ENCODE peak calls at places on chromosomes 13 and 19, in four cellular contexts. A, X, U and C are unnamed samples.

GRCh38 chr13:66265446-66265845 is 964.7 kb downstream of the PCDH9 start:
- DNase-seq in A (no peak), X (no peak), U (no peak), C (no peak)

GRCh38 chr19:7933828-7934725 is 8.1 kb upstream of the CTXN1 start:
- DNase-seq in U (no peak), A (no peak), X (no peak), C (no peak)

GRCh38 chr13:31761951-31762350 is 22.6 kb downstream of the RXFP2 start:
- DNase-seq in A (no peak), U (no peak), X (no peak), C (no peak)

GRCh38 chr19:57850553-57851017 is 926 bp downstream of the ZNF587 start:
- DNase-seq in A (peak; percentile 20), X (no peak), U (no peak), C (no peak)

GRCh38 chr13:113959198-113959597 is 14.7 kb downstream of the C13orf46 start:
- DNase-seq in X (no peak), U (no peak), A (no peak), C (no peak)

GRCh38 chr13:30224732-30225131 is 82.6 kb downstream of the KATNAL1 start:
- DNase-seq in A (no peak), U (no peak), X (no peak), C (no peak)

GRCh38 chr13:113027095-113027494 is 58.1 kb downstream of the MCF2L start:
- DNase-seq in A (no peak), X (no peak), U (no peak), C (no peak)

GRCh38 chr19:45558399-45558878 is 26.2 kb downstream of the OPA3 start:
- DNase-seq in X (no peak), U (no peak), A (peak; percentile 53), C (no peak)

GRCh38 chr13:33112745-33113144 is 96.5 kb downstream of the KL start:
- DNase-seq in U (no peak), X (no peak), A (no peak), C (no peak)

GRCh38 chr13:20446900-20447299 is 78.8 kb downstream of the CRYL1 start:
- DNase-seq in X (no peak), A (no peak), U (no peak), C (no peak)

GRCh38 chr13:48994731-48995130 is 19.0 kb downstream of the FNDC3A start:
- DNase-seq in X (no peak), U (no peak), A (no peak), C (no peak)

GRCh38 chr13:48998893-48999292 is 23.2 kb downstream of the FNDC3A start:
- DNase-seq in U (no peak), X (no peak), A (no peak), C (no peak)

DNA sequence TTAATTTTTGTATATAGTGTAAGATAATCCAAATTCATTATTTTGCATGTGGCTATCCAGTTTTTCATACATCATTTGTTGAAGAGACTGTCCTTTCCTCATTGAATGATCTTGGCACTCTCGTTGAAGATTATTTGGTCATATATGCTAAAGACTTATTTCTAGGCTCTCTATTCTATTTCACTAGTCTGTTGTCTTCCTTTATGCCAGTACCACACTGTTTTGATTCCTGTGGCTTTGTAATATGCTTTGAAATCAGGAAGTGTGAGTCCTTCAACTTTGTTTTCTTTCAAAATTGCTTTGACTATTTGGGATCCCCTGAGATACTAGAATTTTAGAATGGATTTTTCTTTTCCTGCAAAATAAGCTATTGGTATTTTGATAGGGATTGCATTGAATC is 24.5 kb downstream of the FNDC3A start:
- DNase-seq in X (no peak), U (no peak), A (no peak), C (no peak)
- H3K4me3 ChIP-seq in X (no peak overlapping the region), U (no peak overlapping the region), A (no peak overlapping the region), C (no peak overlapping the region)

DNA sequence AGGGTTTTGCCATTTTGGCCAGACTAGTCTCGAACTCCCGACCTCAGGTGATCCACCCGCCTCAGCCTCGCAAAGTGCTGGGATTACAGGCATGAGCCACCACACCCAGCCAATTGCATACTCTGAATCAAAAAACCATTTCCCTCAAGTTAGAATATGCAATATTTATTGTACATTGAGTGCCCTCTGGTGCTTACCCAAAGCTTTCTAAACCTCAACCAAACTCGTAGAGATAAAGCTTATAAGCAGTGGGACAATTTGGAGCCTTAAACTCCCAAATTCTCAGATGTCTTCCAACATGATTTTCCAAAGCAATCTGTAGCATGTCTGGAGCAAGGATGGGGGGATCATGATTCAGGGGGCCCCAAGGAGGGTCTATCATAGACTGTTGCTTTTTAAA is 22.4 kb downstream of the RFXAP start:
- DNase-seq in U (no peak), A (no peak), X (no peak), C (no peak)
- TF ChIP-seq CTCF in U (no peak), A (no peak), X (no peak), C (no peak)

GRCh38 chr13:46582190-46582589 is 29.2 kb downstream of the LRCH1 start:
- DNase-seq in U (no peak), X (no peak), A (no peak), C (no peak)

GRCh38 chr13:46575843-46576242 is 22.9 kb downstream of the LRCH1 start:
- DNase-seq in X (no peak), A (no peak), U (no peak), C (no peak)

GRCh38 chr13:46578590-46578975 is 25.6 kb downstream of the LRCH1 start:
- DNase-seq in A (no peak), X (no peak), U (no peak), C (no peak)

GRCh38 chr13:46577656-46578589 is 25.0 kb downstream of the LRCH1 start:
- DNase-seq in A (no peak), X (no peak), U (no peak), C (no peak)

GRCh38 chr13:46580362-46580839 is 27.4 kb downstream of the LRCH1 start:
- DNase-seq in U (no peak), A (no peak), X (no peak), C (no peak)
- TF ChIP-seq POLR2A in U (no peak), A (no peak), X (no peak), C (no peak)

GRCh38 chr19:31066385-31066784 is 282.9 kb downstream of the TSHZ3 start:
- DNase-seq in X (no peak), U (no peak), A (no peak), C (no peak)
- H3K4me3 ChIP-seq in X (no peak overlapping the region), U (no peak overlapping the region), A (no peak overlapping the region), C (no peak overlapping the region)

DNA sequence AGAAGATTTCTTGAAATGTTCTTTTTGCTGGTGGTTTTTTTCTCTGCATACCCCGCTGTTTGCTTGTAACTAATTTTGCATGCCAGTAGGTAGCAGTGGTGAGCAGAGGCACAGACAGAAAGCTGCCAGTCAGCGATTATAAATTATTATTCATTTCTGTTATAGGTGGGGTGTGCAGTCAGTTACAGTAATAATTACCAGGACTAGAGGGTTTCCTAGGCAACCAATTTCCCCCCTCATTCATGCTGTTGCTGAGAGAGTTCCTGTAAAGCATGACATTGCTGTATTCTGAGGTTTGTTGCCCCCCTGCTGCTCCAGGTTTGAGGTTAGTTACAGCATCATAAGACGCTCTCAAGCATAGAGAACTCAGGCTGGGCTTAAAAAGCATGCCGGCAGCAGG is 104.5 kb downstream of the URI1 start:
- DNase-seq in A (no peak), U (no peak), X (no peak), C (no peak)
- TF ChIP-seq CTCF in A (no peak), U (no peak), X (peak; percentile 8), C (no peak)